ENCODE peak calls at places on chromosomes 1 and 21, in ten cellular contexts. X, K, Y, I, V, E, A, S, O and J are unnamed samples.

GRCh38 chr1:33065301-33065700 is 15.7 kb upstream of the AZIN2 start:
- DNase-seq in I (no peak), Y (no peak), K (no peak), O (no peak), V (no peak), E (no peak), S (no peak), A (no peak), X (no peak), J (no peak)

GRCh38 chr1:71490432-71490831 is 409.6 kb upstream of the ZRANB2 start:
- DNase-seq in Y (no peak), A (no peak), V (no peak), K (no peak), I (no peak), S (no peak), E (peak), X (no peak), O (no peak), J (no peak)

GRCh38 chr1:87279201-87279860 is 49.3 kb upstream of the LMO4 start:
- DNase-seq in V (no peak), Y (peak), O (no peak), X (no peak), S (no peak), K (no peak), A (no peak), I (no peak), E (peak), J (no peak)

GRCh38 chr21:19048088-19048672 is 644.6 kb upstream of the TMPRSS15 start:
- DNase-seq in I (no peak), S (no peak), O (no peak), Y (no peak), K (no peak), X (no peak), V (no peak), E (no peak), A (no peak), J (no peak)

GRCh38 chr1:47755368-47755990 is 241.7 kb downstream of the TRABD2B start:
- DNase-seq in X (peak), A (no peak), V (no peak), E (no peak), S (peak), O (no peak), I (peak), K (peak), Y (no peak), J (no peak)

GRCh38 chr1:117365350-117366280 is 1.6 kb upstream of the MAN1A2 start:
- DNase-seq in O (no peak), V (no peak), A (no peak), E (peak), I (no peak), K (no peak), X (no peak), Y (no peak), S (no peak), J (no peak)

GRCh38 chr1:110508038-110508437 is 10.9 kb downstream of the KCNA10 start:
- DNase-seq in X (peak), O (peak), S (no peak), A (no peak), V (no peak), E (peak), K (no peak), I (no peak), Y (peak), J (no peak)

GRCh38 chr1:172650474-172651193 is 8.3 kb upstream of the FASLG start:
- DNase-seq in K (no peak), S (no peak), X (no peak), E (no peak), I (no peak), A (no peak), Y (no peak), O (no peak), V (no peak), J (no peak)

GRCh38 chr1:25689686-25690381 is 73.2 kb downstream of the MAN1C1 start:
- DNase-seq in X (no peak), E (no peak), S (no peak), I (no peak), A (no peak), Y (no peak), O (no peak), K (no peak), V (no peak), J (no peak)

GRCh38 chr1:41695118-41695517 is 210.6 kb upstream of the EDN2 start:
- DNase-seq in I (no peak), O (no peak), S (no peak), A (no peak), E (no peak), V (no peak), X (no peak), Y (peak), K (no peak), J (peak)

GRCh38 chr1:93750946-93751345 is 69.3 kb upstream of the BCAR3 start:
- DNase-seq in K (no peak), Y (no peak), X (peak), V (no peak), O (no peak), A (no peak), E (no peak), S (no peak), I (no peak), J (no peak)

GRCh38 chr1:38919075-38919474 is 22.6 kb downstream of the RHBDL2 start:
- DNase-seq in A (no peak), K (no peak), S (no peak), Y (no peak), I (no peak), E (no peak), V (no peak), X (no peak), O (no peak), J (no peak)

GRCh38 chr1:107750364-107750959 is 214.5 kb downstream of the VAV3 start:
- DNase-seq in E (peak), I (no peak), Y (peak), O (peak), A (no peak), S (no peak), X (peak), K (no peak), V (peak), J (no peak)

GRCh38 chr1:14606632-14607031 is 8.1 kb downstream of the KAZN start:
- DNase-seq in E (no peak), Y (no peak), X (no peak), K (no peak), V (no peak), O (no peak), S (no peak), A (no peak), I (no peak), J (no peak)

GRCh38 chr1:35264861-35265260 is 3.6 kb upstream of the ZMYM4 start:
- DNase-seq in S (no peak), A (no peak), O (no peak), X (no peak), V (no peak), K (no peak), E (peak), Y (no peak), I (no peak), J (no peak)

GRCh38 chr1:178540646-178541045 is 27.7 kb downstream of the TEX35 start:
- DNase-seq in K (no peak), A (no peak), O (no peak), E (peak), V (peak), I (no peak), S (no peak), Y (no peak), X (no peak), J (no peak)

GRCh38 chr1:54464031-54464476 is 57.9 kb upstream of the SSBP3 start:
- DNase-seq in E (no peak), X (no peak), V (no peak), K (no peak), I (no peak), Y (no peak), O (no peak), S (no peak), A (no peak), J (no peak)

GRCh38 chr1:95068956-95069710 is 3.6 kb downstream of the ALG14 start:
- DNase-seq in O (no peak), X (no peak), I (no peak), S (no peak), Y (no peak), K (no peak), A (no peak), E (no peak), V (no peak), J (no peak)

GRCh38 chr1:46983825-46984586 is 39.5 kb upstream of the CYP4X1 start:
- DNase-seq in I (no peak), V (no peak), A (no peak), O (no peak), K (no peak), Y (no peak), E (no peak), S (no peak), X (no peak), J (no peak)

GRCh38 chr1:93629101-93630059 is 52.3 kb downstream of the BCAR3 start:
- DNase-seq in V (no peak), E (peak), X (peak), K (peak), A (peak), Y (no peak), S (no peak), I (peak), O (no peak), J (no peak)

GRCh38 chr1:60679524-60679923 is 402.8 kb upstream of the NFIA start:
- DNase-seq in X (no peak), S (no peak), O (no peak), Y (no peak), K (no peak), A (no peak), V (no peak), E (no peak), I (no peak), J (no peak)

GRCh38 chr1:228048120-228048519 is 34.4 kb upstream of the ARF1 start:
- DNase-seq in K (no peak), O (no peak), A (no peak), E (no peak), V (no peak), I (no peak), X (no peak), Y (no peak), S (no peak), J (no peak)

GRCh38 chr1:108896160-108897150 is 19.7 kb downstream of the GPSM2 start:
- DNase-seq in E (peak), V (no peak), A (no peak), Y (no peak), X (no peak), S (no peak), K (no peak), I (no peak), O (no peak), J (no peak)

GRCh38 chr1:39642796-39643195 is 3.4 kb upstream of the HEYL start:
- DNase-seq in V (no peak), Y (no peak), I (no peak), K (no peak), O (no peak), S (no peak), A (no peak), E (peak), X (no peak), J (no peak)

GRCh38 chr1:229384822-229385221 is 42.0 kb upstream of the CCSAP start:
- DNase-seq in O (no peak), A (no peak), Y (no peak), V (no peak), K (no peak), E (no peak), X (no peak), I (no peak), S (no peak), J (no peak)

GRCh38 chr1:65762081-65762862 is 30.4 kb upstream of the PDE4B start:
- DNase-seq in E (no peak), I (no peak), S (no peak), O (peak), Y (no peak), X (no peak), K (no peak), A (no peak), V (peak), J (no peak)

GRCh38 chr1:6783956-6784559 is 1.2 kb upstream of the CAMTA1 start:
- DNase-seq in V (no peak), I (no peak), O (no peak), S (no peak), E (peak), X (no peak), Y (no peak), K (no peak), A (no peak), J (no peak)

GRCh38 chr1:169753549-169753948 is 19.7 kb upstream of the SELE start:
- DNase-seq in A (no peak), Y (no peak), E (no peak), X (no peak), I (no peak), O (no peak), V (no peak), K (no peak), S (no peak), J (no peak)

GRCh38 chr1:37995773-37996379 is 6.1 kb upstream of the SF3A3 start:
- DNase-seq in S (no peak), Y (peak), I (no peak), X (no peak), K (no peak), A (no peak), O (peak), V (peak), E (peak), J (peak)

GRCh38 chr1:160205974-160206369 is 788 bp downstream of the PEA15 start:
- DNase-seq in I (peak), S (peak), X (peak), Y (peak), V (no peak), E (peak), O (no peak), A (peak), K (peak), J (peak)

GRCh38 chr1:227218870-227219578 is 99.3 kb downstream of the CDC42BPA start:
- DNase-seq in K (no peak), E (no peak), Y (peak), X (no peak), I (no peak), V (no peak), A (no peak), O (no peak), S (no peak), J (no peak)

GRCh38 chr1:31531177-31532000 is 44.9 kb upstream of the TINAGL1 start:
- DNase-seq in X (no peak), Y (no peak), S (no peak), I (no peak), V (no peak), E (peak), A (no peak), O (no peak), K (no peak), J (no peak)